ENCODE peak calls at places on chromosomes 5 and 9, in five cellular contexts. L is amniotic stem cell, S is NCI-H2171, P is AG04450, B is HTR-8/SVneo. A is an unnamed sample.

GRCh38 chr9:70581214-70581966 is 166.9 kb upstream of the KLF9 start:
- DNase-seq in S (no peak), L (no peak), B (no peak), P (no peak), A (no peak)

GRCh38 chr5:151095341-151096000 is 14.6 kb upstream of the TNIP1 start:
- DNase-seq in P (no peak), L (no peak), B (no peak), S (no peak), A (no peak)

GRCh38 chr5:159901308-159901707 is 15.0 kb upstream of the ADRA1B start:
- DNase-seq in S (no peak), B (no peak), L (no peak), P (no peak), A (no peak)

GRCh38 chr9:133454943-133455673 is 4.7 kb upstream of the CACFD1 start:
- DNase-seq in S (no peak), B (no peak), L (no peak), P (no peak), A (no peak)

GRCh38 chr5:82160948-82161347 is 117.2 kb downstream of the RPS23 start:
- DNase-seq in P (no peak), S (no peak), B (no peak), L (no peak), A (no peak)

GRCh38 chr5:13606051-13606450 is 338.4 kb downstream of the DNAH5 start:
- DNase-seq in B (no peak), L (no peak), S (no peak), P (no peak), A (no peak)

GRCh38 chr5:6088706-6089105 is 289.6 kb downstream of the MED10 start:
- DNase-seq in L (no peak), P (no peak), S (no peak), B (no peak), A (no peak)

GRCh38 chr5:74422030-74422429 is 218.5 kb downstream of the ENC1 start:
- DNase-seq in B (no peak), P (no peak), S (no peak), L (no peak), A (no peak)

GRCh38 chr5:180799902-180800801 is 2.5 kb downstream of the MGAT1 start:
- DNase-seq in B (no peak), S (no peak), P (peak), L (peak), A (no peak)

GRCh38 chr5:134553816-134554215 is 28.3 kb downstream of the JADE2 start:
- DNase-seq in S (no peak), L (no peak), P (no peak), B (no peak), A (no peak)

GRCh38 chr9:68981825-68982224 is 32.1 kb downstream of the PRKACG start:
- DNase-seq in B (no peak), S (no peak), L (no peak), P (no peak), A (no peak)

A was measured in SW 1271.